ENCODE peak calls at places on chromosomes 7 and 10, in ten cellular contexts. A is CD8-positive, alpha-beta T cell; Z is cardiac muscle cell; V is MM.1S; B is epithelial cell of proximal tubule; X is GM20000; C is foreskin fibroblast; K is endothelial cell of umbilical vein; N is heart left ventricle; M is hepatocyte. D is an unnamed sample.

GRCh38 chr7:41869596-41869995 is 166.7 kb upstream of the INHBA start:
- DNase-seq in A (no peak), Z (no peak), V (no peak), B (no peak), X (no peak), C (no peak), K (no peak), N (no peak), M (no peak), D (no peak)

GRCh38 chr7:82481499-82482097 is 38.0 kb upstream of the CACNA2D1 start:
- DNase-seq in A (no peak), Z (peak), V (peak), B (no peak), X (peak), C (peak), K (peak), N (no peak), M (peak), D (no peak)

GRCh38 chr7:33996899-33997298 is 91.6 kb downstream of the BMPER start:
- DNase-seq in A (no peak), Z (no peak), V (no peak), B (no peak), X (no peak), C (no peak), K (no peak), N (no peak), M (no peak), D (no peak)

GRCh38 chr10:788796-789748 is 99.6 kb upstream of the DIP2C start:
- DNase-seq in A (no peak), Z (no peak), V (no peak), B (no peak), X (peak), C (peak), K (peak), N (no peak), M (peak), D (peak)

GRCh38 chr10:76887223-76888010 is 750.2 kb downstream of the KCNMA1 start:
- DNase-seq in A (no peak), Z (no peak), V (no peak), B (no peak), X (no peak), C (no peak), K (no peak), N (no peak), M (no peak), D (no peak)

GRCh38 chr10:97771913-97772823 is at the start of gene SFRP5:
- DNase-seq in A (no peak), Z (peak), V (no peak), B (no peak), X (no peak), C (no peak), K (no peak), N (peak), M (no peak), D (no peak)

GRCh38 chr10:65350619-65351018 is 1575.2 kb upstream of the LRRTM3 start:
- DNase-seq in A (no peak), Z (no peak), V (no peak), B (no peak), X (no peak), C (no peak), K (no peak), N (no peak), M (peak), D (no peak)

GRCh38 chr10:110960333-110960712 is 40.9 kb downstream of the SHOC2 start:
- DNase-seq in A (no peak), Z (no peak), V (no peak), B (no peak), X (no peak), C (no peak), K (no peak), N (no peak), M (no peak), D (no peak)

GRCh38 chr7:69754476-69754875 is 156.2 kb downstream of the AUTS2 start:
- DNase-seq in A (no peak), Z (no peak), V (no peak), B (no peak), X (no peak), C (no peak), K (no peak), N (no peak), M (no peak), D (no peak)

GRCh38 chr7:45921699-45922519 is 837 bp upstream of the IGFBP3 start:
- DNase-seq in A (no peak), Z (peak), V (peak), B (peak), X (no peak), C (peak), K (peak), N (peak), M (peak), D (peak)

GRCh38 chr7:101154693-101155102 is 422 bp downstream of the AP1S1 start:
- DNase-seq in A (no peak), Z (peak), V (no peak), B (no peak), X (no peak), C (no peak), K (no peak), N (no peak), M (no peak), D (no peak)

GRCh38 chr7:111789880-111790279 is 227.6 kb upstream of the IMMP2L start:
- DNase-seq in A (no peak), Z (no peak), V (no peak), B (no peak), X (no peak), C (no peak), K (peak), N (no peak), M (no peak), D (no peak)

GRCh38 chr10:116826803-116827202 is 22.5 kb upstream of the ENO4 start:
- DNase-seq in A (no peak), Z (no peak), V (no peak), B (peak), X (no peak), C (no peak), K (no peak), N (no peak), M (no peak), D (no peak)

GRCh38 chr7:135827391-135827790 is 78.8 kb upstream of the FAM180A start:
- DNase-seq in A (no peak), Z (no peak), V (no peak), B (no peak), X (no peak), C (no peak), K (no peak), N (no peak), M (no peak), D (no peak)

GRCh38 chr10:35600193-35600592 is 4.9 kb upstream of the GJD4 start:
- DNase-seq in A (no peak), Z (no peak), V (no peak), B (no peak), X (no peak), C (no peak), K (no peak), N (no peak), M (no peak), D (no peak)

GRCh38 chr7:128673571-128673970 is 1.5 kb downstream of the GARIN1A start:
- DNase-seq in A (no peak), Z (no peak), V (no peak), B (no peak), X (no peak), C (no peak), K (no peak), N (no peak), M (no peak), D (no peak)

GRCh38 chr10:97543025-97543546 is 29.5 kb upstream of the ANKRD2 start:
- DNase-seq in A (peak), Z (no peak), V (no peak), B (no peak), X (no peak), C (peak), K (peak), N (peak), M (peak), D (no peak)

GRCh38 chr10:69315610-69316312 is 37.5 kb downstream of the HK1 start:
- DNase-seq in A (no peak), Z (no peak), V (no peak), B (no peak), X (no peak), C (no peak), K (no peak), N (no peak), M (no peak), D (no peak)

GRCh38 chr10:133258818-133259602 is 17.7 kb downstream of the ADAM8 start:
- DNase-seq in A (peak), Z (no peak), V (peak), B (peak), X (no peak), C (peak), K (peak), N (peak), M (peak), D (no peak)

GRCh38 chr10:122164028-122164601 is 107.0 kb upstream of the BTBD16 start:
- DNase-seq in A (no peak), Z (peak), V (no peak), B (no peak), X (no peak), C (no peak), K (no peak), N (no peak), M (peak), D (no peak)

GRCh38 chr10:71060636-71061426 is 151.5 kb upstream of the UNC5B start:
- DNase-seq in A (no peak), Z (no peak), V (no peak), B (no peak), X (no peak), C (no peak), K (no peak), N (no peak), M (no peak), D (no peak)

GRCh38 chr10:130013938-130014733 is 50.1 kb upstream of the EBF3 start:
- DNase-seq in A (no peak), Z (no peak), V (no peak), B (no peak), X (no peak), C (peak), K (no peak), N (no peak), M (peak), D (no peak)

GRCh38 chr7:271266-272107 is 18.5 kb upstream of the FOXL3 start:
- DNase-seq in A (no peak), Z (no peak), V (no peak), B (no peak), X (no peak), C (no peak), K (no peak), N (peak), M (no peak), D (no peak)

GRCh38 chr10:62620491-62620890 is 184.0 kb upstream of the ADO start:
- DNase-seq in A (no peak), Z (no peak), V (no peak), B (no peak), X (no peak), C (no peak), K (no peak), N (no peak), M (no peak), D (no peak)

GRCh38 chr10:62742447-62743105 is 61.9 kb upstream of the ADO start:
- DNase-seq in A (no peak), Z (no peak), V (no peak), B (no peak), X (peak), C (no peak), K (no peak), N (no peak), M (no peak), D (no peak)

GRCh38 chr7:130149575-130150139 is 55.5 kb downstream of the TMEM209 start:
- DNase-seq in A (no peak), Z (no peak), V (no peak), B (no peak), X (peak), C (no peak), K (no peak), N (no peak), M (no peak), D (no peak)

GRCh38 chr7:101235522-101235921 is 2.1 kb downstream of the CLDN15 start:
- DNase-seq in A (no peak), Z (no peak), V (no peak), B (no peak), X (no peak), C (no peak), K (no peak), N (no peak), M (no peak), D (no peak)

GRCh38 chr7:134481167-134481566 is 22.3 kb upstream of the AKR1B1 start:
- DNase-seq in A (no peak), Z (no peak), V (no peak), B (no peak), X (no peak), C (no peak), K (no peak), N (no peak), M (no peak), D (no peak)

GRCh38 chr10:30980951-30981616 is 50.6 kb downstream of the ZNF438 start:
- DNase-seq in A (no peak), Z (no peak), V (no peak), B (no peak), X (no peak), C (peak), K (peak), N (peak), M (no peak), D (no peak)

GRCh38 chr7:80154656-80155325 is 20.2 kb downstream of the GNAI1 start:
- DNase-seq in A (no peak), Z (no peak), V (no peak), B (no peak), X (no peak), C (peak), K (peak), N (no peak), M (no peak), D (no peak)

GRCh38 chr7:127667017-127667670 is 15.2 kb downstream of the SND1 start:
- DNase-seq in A (no peak), Z (no peak), V (no peak), B (no peak), X (no peak), C (peak), K (peak), N (no peak), M (no peak), D (no peak)

GRCh38 chr10:84762754-84763394 is 434.5 kb downstream of the CCSER2 start:
- DNase-seq in A (no peak), Z (no peak), V (no peak), B (no peak), X (no peak), C (no peak), K (no peak), N (no peak), M (no peak), D (no peak)

GRCh38 chr10:122149607-122150505 is 121.2 kb upstream of the BTBD16 start:
- DNase-seq in A (no peak), Z (no peak), V (no peak), B (no peak), X (no peak), C (no peak), K (no peak), N (peak), M (no peak), D (no peak)

GRCh38 chr7:38448076-38448475 is 174.6 kb upstream of the TARP start:
- DNase-seq in A (no peak), Z (no peak), V (no peak), B (no peak), X (no peak), C (no peak), K (no peak), N (no peak), M (no peak), D (no peak)

GRCh38 chr7:30321992-30322637 is 37.7 kb downstream of the ZNRF2 start:
- DNase-seq in A (peak), Z (no peak), V (peak), B (no peak), X (peak), C (peak), K (no peak), N (no peak), M (no peak), D (no peak)

GRCh38 chr10:20265146-20265545 is 448.9 kb downstream of the PLXDC2 start:
- DNase-seq in A (no peak), Z (no peak), V (no peak), B (no peak), X (no peak), C (no peak), K (no peak), N (no peak), M (no peak), D (no peak)

GRCh38 chr7:50047716-50048115 is 45.3 kb downstream of the ZPBP start:
- DNase-seq in A (no peak), Z (no peak), V (no peak), B (no peak), X (no peak), C (no peak), K (no peak), N (no peak), M (no peak), D (no peak)

DNA sequence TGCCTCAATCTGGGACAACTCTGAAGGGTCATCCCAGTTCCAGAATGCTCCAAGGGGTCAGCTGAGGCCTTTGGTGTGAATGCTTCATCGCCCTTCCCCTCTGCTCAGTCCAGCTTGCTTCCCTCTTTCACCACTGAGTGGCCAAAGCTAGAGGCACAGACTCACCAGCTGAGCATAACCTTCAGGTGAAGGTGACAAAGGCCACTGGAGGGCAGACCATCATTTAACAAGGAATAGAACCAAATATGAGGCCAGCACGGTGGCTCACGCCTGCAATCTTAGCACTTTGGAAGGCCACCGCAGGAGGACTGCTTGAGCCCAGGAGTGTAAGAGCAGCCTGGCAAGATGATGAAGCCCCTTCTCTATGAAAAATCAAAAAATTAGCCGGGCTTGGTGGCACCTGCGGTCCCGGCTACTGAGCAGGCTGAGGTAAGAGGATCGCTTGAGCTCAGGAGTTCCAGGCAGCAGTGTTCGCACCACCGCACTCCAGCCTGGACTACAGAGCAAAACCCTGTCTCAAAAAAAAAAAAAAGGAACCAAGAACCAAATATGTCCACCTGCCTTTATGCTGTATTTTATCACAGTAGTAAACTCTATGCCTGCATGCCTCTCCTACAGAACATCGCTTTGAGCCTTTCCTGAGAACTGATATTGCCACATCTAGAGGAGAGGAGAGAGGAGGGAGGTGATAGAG is 13.4 kb downstream of the PRKAG2 start:
- DNase-seq in A (no peak), Z (peak), V (no peak), B (no peak), X (no peak), C (no peak), K (no peak), N (peak), M (no peak), D (no peak)
- TF ChIP-seq CTCF in A (no peak), Z (no peak), V (peak), B (no peak), X (no peak), C (no peak), K (no peak), N (no peak), M (peak), D (no peak)

GRCh38 chr7:32774411-32774970 is 117.1 kb downstream of the KBTBD2 start:
- DNase-seq in A (no peak), Z (no peak), V (no peak), B (no peak), X (no peak), C (no peak), K (no peak), N (no peak), M (no peak), D (no peak)
- TF ChIP-seq CTCF in A (no peak), Z (no peak), V (no peak), B (no peak), X (no peak), C (no peak), K (no peak), N (no peak), M (no peak), D (no peak)

GRCh38 chr10:106133451-106133850 is 1031.1 kb downstream of the SORCS1 start:
- DNase-seq in A (no peak), Z (no peak), V (no peak), B (no peak), X (no peak), C (no peak), K (no peak), N (no peak), M (no peak), D (no peak)
- TF ChIP-seq CTCF in A (no peak), Z (no peak), V (no peak), B (no peak), X (no peak), C (no peak), K (no peak), N (no peak), M (no peak), D (no peak)

DNA sequence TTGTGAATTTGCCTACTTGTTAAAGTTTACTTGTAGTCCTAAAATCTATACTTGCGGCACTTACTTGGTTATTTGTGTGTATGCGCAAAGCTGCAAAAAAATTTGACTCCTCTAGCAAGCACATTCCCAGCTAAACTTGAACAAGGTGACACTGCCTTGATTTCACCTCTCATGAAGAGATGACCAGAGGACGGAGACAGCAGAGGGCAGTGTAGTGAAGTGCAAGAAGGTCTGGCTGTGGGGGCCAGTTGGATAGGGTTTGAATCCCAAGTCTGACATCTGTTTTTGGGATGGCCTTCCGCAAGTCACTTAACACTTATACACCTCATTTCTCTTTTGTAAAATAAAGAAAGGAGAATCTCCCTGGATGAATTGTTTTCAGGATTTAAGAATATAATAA is 15.7 kb downstream of the SLK start:
- DNase-seq in A (no peak), Z (peak), V (peak), B (no peak), X (no peak), C (no peak), K (peak), N (no peak), M (no peak), D (no peak)
- TF ChIP-seq CTCF in A (no peak), Z (peak), V (peak), B (peak), X (no peak), C (peak), K (peak), N (peak), M (no peak), D (no peak)